ENCODE peak calls at places on chromosomes 5 and 9, in seven cellular contexts. S, T, K, Q, G, D and A are unnamed samples.

GRCh38 chr5:129063483-129064136 is 30.9 kb upstream of the ISOC1 start:
- DNase-seq in S (no peak), T (no peak), K (peak; percentile 11), Q (peak; percentile 22), G (no peak), D (no peak), A (no peak)

GRCh38 chr9:99825158-99826046 is 3.7 kb downstream of the NR4A3 start:
- DNase-seq in S (peak; percentile 55), T (no peak), K (no peak), Q (no peak), G (peak; percentile 9), D (no peak), A (peak; percentile 66)

GRCh38 chr5:162939962-162940361 is 497.4 kb upstream of the CCNG1 start:
- DNase-seq in S (no peak), T (no peak), K (no peak), Q (no peak), G (no peak), D (no peak), A (no peak)

GRCh38 chr9:87193151-87193550 is 245.8 kb upstream of the GAS1 start:
- DNase-seq in S (no peak), T (no peak), K (no peak), Q (no peak), G (no peak), D (no peak), A (no peak)

GRCh38 chr5:139387611-139388197 is 2.0 kb downstream of the MZB1 start:
- DNase-seq in S (no peak), T (no peak), K (no peak), Q (no peak), G (no peak), D (no peak), A (no peak)

GRCh38 chr9:82934949-82935348 is 128.0 kb downstream of the RASEF start:
- DNase-seq in S (peak; percentile 47), T (no peak), K (peak; percentile 91), Q (peak; percentile 78), G (no peak), D (no peak), A (peak; percentile 31)

GRCh38 chr5:143177263-143177994 is 226.1 kb downstream of the NR3C1 start:
- DNase-seq in S (no peak), T (no peak), K (peak; percentile 80), Q (peak; percentile 59), G (no peak), D (no peak), A (no peak)

GRCh38 chr5:124043456-124043855 is 531.5 kb downstream of the CSNK1G3 start:
- DNase-seq in S (peak; percentile 27), T (no peak), K (peak; percentile 70), Q (peak; percentile 13), G (no peak), D (no peak), A (no peak)

GRCh38 chr5:943201-943873 is 50.7 kb downstream of the TRIP13 start:
- DNase-seq in S (no peak), T (no peak), K (no peak), Q (no peak), G (no peak), D (no peak), A (no peak)

GRCh38 chr9:978117-978830 is 1.8 kb downstream of the DMRT3 start:
- DNase-seq in S (no peak), T (no peak), K (peak; percentile 3), Q (no peak), G (no peak), D (no peak), A (no peak)

GRCh38 chr9:127341152-127341551 is 55.8 kb upstream of the SLC2A8 start:
- DNase-seq in S (no peak), T (no peak), K (no peak), Q (no peak), G (no peak), D (peak; percentile 47), A (no peak)

GRCh38 chr9:79613145-79613544 is 41.4 kb downstream of the TLE4 start:
- DNase-seq in S (no peak), T (no peak), K (no peak), Q (no peak), G (no peak), D (no peak), A (no peak)

GRCh38 chr5:6634327-6634713 is 1.1 kb downstream of the SRD5A1 start:
- DNase-seq in S (no peak), T (no peak), K (peak; percentile 22), Q (peak; percentile 33), G (no peak), D (no peak), A (peak; percentile 21)

GRCh38 chr5:142357469-142358090 is 32.8 kb upstream of the SPRY4 start:
- DNase-seq in S (no peak), T (no peak), K (peak; percentile 33), Q (peak; percentile 74), G (no peak), D (no peak), A (no peak)

GRCh38 chr5:172492097-172492840 is 37.9 kb upstream of the SH3PXD2B start:
- DNase-seq in S (no peak), T (no peak), K (no peak), Q (no peak), G (no peak), D (peak; percentile 51), A (no peak)

GRCh38 chr5:130279386-130279785 is 375.1 kb downstream of the CHSY3 start:
- DNase-seq in S (no peak), T (no peak), K (no peak), Q (no peak), G (no peak), D (no peak), A (no peak)

GRCh38 chr5:138841531-138841930 is 33.6 kb downstream of the LRRTM2 start:
- DNase-seq in S (no peak), T (no peak), K (no peak), Q (no peak), G (no peak), D (no peak), A (no peak)

GRCh38 chr5:105885266-105885665 is 1785.5 kb downstream of the EFNA5 start:
- DNase-seq in S (no peak), T (no peak), K (no peak), Q (peak; percentile 37), G (no peak), D (no peak), A (no peak)

GRCh38 chr5:39138892-39139291 is 64.7 kb upstream of the RICTOR start:
- DNase-seq in S (no peak), T (no peak), K (peak; percentile 1), Q (peak; percentile 79), G (no peak), D (no peak), A (no peak)

GRCh38 chr5:30607301-30607700 is 586.2 kb upstream of the CDH6 start:
- DNase-seq in S (peak; percentile 2), T (no peak), K (peak; percentile 92), Q (peak; percentile 2), G (no peak), D (no peak), A (no peak)

GRCh38 chr5:35198681-35199080 is 31.6 kb downstream of the PRLR start:
- DNase-seq in S (no peak), T (no peak), K (peak; percentile 4), Q (peak; percentile 67), G (no peak), D (no peak), A (no peak)

GRCh38 chr5:172505840-172506638 is 51.7 kb upstream of the SH3PXD2B start:
- DNase-seq in S (peak; percentile 0), T (no peak), K (no peak), Q (no peak), G (peak; percentile 5), D (peak; percentile 20), A (no peak)

GRCh38 chr9:794386-794785 is 47.1 kb upstream of the DMRT1 start:
- DNase-seq in S (no peak), T (no peak), K (no peak), Q (no peak), G (no peak), D (no peak), A (no peak)

GRCh38 chr9:132054024-132054423 is 25.6 kb downstream of the MED27 start:
- DNase-seq in S (no peak), T (no peak), K (no peak), Q (no peak), G (no peak), D (no peak), A (no peak)

GRCh38 chr5:7261049-7261448 is 134.9 kb upstream of the ADCY2 start:
- DNase-seq in S (peak; percentile 88), T (no peak), K (peak; percentile 76), Q (peak; percentile 39), G (no peak), D (no peak), A (peak; percentile 93)

GRCh38 chr5:68484307-68485068 is 268.9 kb downstream of the PIK3R1 start:
- DNase-seq in S (no peak), T (no peak), K (no peak), Q (peak; percentile 74), G (no peak), D (no peak), A (no peak)

GRCh38 chr5:180130876-180131740 is 59.5 kb upstream of the RNF130 start:
- DNase-seq in S (no peak), T (no peak), K (no peak), Q (peak; percentile 3), G (no peak), D (peak; percentile 55), A (no peak)

GRCh38 chr9:110261631-110262030 is 5.3 kb upstream of the TXN start:
- DNase-seq in S (no peak), T (no peak), K (no peak), Q (no peak), G (no peak), D (no peak), A (no peak)

GRCh38 chr5:168987540-168988300 is 313.2 kb downstream of the SLIT3 start:
- DNase-seq in S (peak; percentile 64), T (peak; percentile 4), K (peak; percentile 78), Q (peak; percentile 79), G (peak; percentile 75), D (peak; percentile 81), A (peak; percentile 79)

GRCh38 chr9:841371-842209 is at the start of gene DMRT1:
- DNase-seq in S (peak; percentile 58), T (no peak), K (peak; percentile 33), Q (no peak), G (no peak), D (no peak), A (peak; percentile 74)